ENCODE peak calls at places on chromosomes 16 and 17, in nine cellular contexts. J, G, U, L, Y, V, E, K and P are unnamed samples.

GRCh38 chr16:50558913-50559312 is 10.7 kb downstream of the NKD1 start:
- DNase-seq in J (no peak), U (no peak), Y (no peak), E (no peak), V (no peak), L (no peak), G (no peak), K (no peak), P (no peak)

GRCh38 chr16:47888142-47888541 is 267.7 kb downstream of the ABCC12 start:
- DNase-seq in U (no peak), J (peak), G (no peak), K (no peak), V (no peak), E (no peak), Y (peak), L (no peak), P (no peak)

GRCh38 chr16:19116711-19117449 is 3.1 kb downstream of the ITPRIPL2 start:
- DNase-seq in G (no peak), V (no peak), L (no peak), E (no peak), K (no peak), Y (peak), J (no peak), U (no peak), P (no peak)

GRCh38 chr17:12974319-12974661 is 43.5 kb downstream of the ELAC2 start:
- DNase-seq in J (no peak), Y (no peak), G (no peak), V (no peak), U (no peak), L (no peak), E (no peak), K (no peak), P (no peak)

GRCh38 chr16:57626420-57627170 is 1.8 kb upstream of the ADGRG1 start:
- DNase-seq in K (no peak), J (no peak), L (no peak), E (no peak), Y (no peak), G (no peak), U (no peak), V (no peak), P (no peak)

GRCh38 chr17:17067277-17067676 is 25.0 kb downstream of the MPRIP start:
- DNase-seq in J (no peak), Y (no peak), V (no peak), E (no peak), K (no peak), L (no peak), U (no peak), G (no peak), P (no peak)

GRCh38 chr16:19601083-19601976 is 45.8 kb downstream of the VPS35L start:
- DNase-seq in L (no peak), V (no peak), G (no peak), K (no peak), U (no peak), E (no peak), J (peak), Y (peak), P (no peak)

GRCh38 chr17:40499551-40500189 is 1.8 kb downstream of the TNS4 start:
- DNase-seq in L (no peak), V (peak), E (peak), J (peak), G (no peak), U (no peak), Y (no peak), K (no peak), P (peak)

GRCh38 chr17:48374650-48375230 is 55.3 kb downstream of the SKAP1 start:
- DNase-seq in E (no peak), J (peak), G (peak), Y (peak), V (peak), L (no peak), U (no peak), K (no peak), P (peak)

GRCh38 chr17:83152745-83153611 is 73.6 kb downstream of the METRNL start:
- DNase-seq in K (no peak), V (no peak), Y (no peak), E (no peak), L (no peak), U (peak), G (no peak), J (no peak), P (no peak)

GRCh38 chr16:508884-509736 is 18.4 kb upstream of the CAPN15 start:
- DNase-seq in L (no peak), Y (no peak), J (no peak), E (no peak), K (no peak), V (no peak), G (no peak), U (no peak), P (no peak)

GRCh38 chr16:316741-317464 is 33.9 kb downstream of the PDIA2 start:
- DNase-seq in E (no peak), Y (no peak), K (no peak), L (no peak), G (no peak), V (no peak), J (no peak), U (no peak), P (no peak)

GRCh38 chr17:82956146-82956725 is 116.4 kb upstream of the ZNF750 start:
- DNase-seq in E (no peak), G (no peak), Y (no peak), J (no peak), V (no peak), K (no peak), U (no peak), L (no peak), P (peak)

GRCh38 chr17:49968380-49969133 is 433 bp upstream of the DLX4 start:
- DNase-seq in G (peak), L (peak), E (peak), Y (peak), U (peak), V (peak), J (peak), K (peak), P (peak)

GRCh38 chr17:47987240-47987835 is 16.4 kb downstream of the CDK5RAP3 start:
- DNase-seq in L (no peak), K (no peak), G (no peak), J (peak), Y (no peak), U (no peak), V (peak), E (peak), P (peak)

GRCh38 chr17:40322417-40323315 is 13.7 kb downstream of the RARA start:
- DNase-seq in K (peak), V (no peak), G (peak), L (peak), E (no peak), U (peak), Y (peak), J (peak), P (peak)

GRCh38 chr17:48487221-48487620 is 43.6 kb downstream of the HOXB1 start:
- DNase-seq in L (no peak), J (no peak), U (no peak), K (no peak), V (no peak), E (no peak), Y (no peak), G (no peak), P (no peak)

GRCh38 chr17:36824678-36825091 is 112.6 kb upstream of the LHX1 start:
- DNase-seq in J (no peak), K (no peak), G (no peak), U (no peak), L (no peak), Y (no peak), V (no peak), E (no peak), P (no peak)

GRCh38 chr17:49438439-49438861 is 23.8 kb upstream of the PHB1 start:
- DNase-seq in V (no peak), L (no peak), K (no peak), E (no peak), Y (no peak), J (no peak), G (no peak), U (no peak), P (no peak)

GRCh38 chr17:62984801-62985200 is 18.8 kb downstream of the TANC2 start:
- DNase-seq in U (no peak), G (no peak), J (no peak), K (no peak), V (no peak), Y (no peak), L (no peak), E (no peak), P (no peak)

GRCh38 chr17:61849674-61850073 is 13.7 kb downstream of the BRIP1 start:
- DNase-seq in J (no peak), Y (no peak), K (no peak), E (no peak), U (no peak), G (no peak), V (no peak), L (no peak), P (no peak)

GRCh38 chr17:73546770-73547345 is 97.4 kb downstream of the SDK2 start:
- DNase-seq in V (no peak), L (peak), Y (peak), J (no peak), U (peak), E (peak), G (no peak), K (no peak), P (peak)

GRCh38 chr16:17369441-17369951 is 101.3 kb downstream of the XYLT1 start:
- DNase-seq in J (no peak), V (no peak), Y (no peak), U (peak), G (peak), E (no peak), L (peak), K (peak), P (peak)

GRCh38 chr17:74856113-74856512 is 3.6 kb downstream of the GRIN2C start:
- DNase-seq in V (no peak), Y (no peak), G (no peak), K (no peak), E (no peak), U (no peak), L (no peak), J (no peak), P (no peak)

GRCh38 chr17:35807371-35808144 is 1.7 kb upstream of the TAF15 start:
- DNase-seq in E (no peak), L (no peak), G (no peak), J (peak), K (no peak), V (no peak), Y (no peak), U (no peak), P (no peak)